ENCODE peak calls at places on chromosomes 3 and 15, in four cellular contexts. O is CD4-positive, CD25-positive, alpha-beta regulatory T cell; Y is AG04450; R is cardiac fibroblast. W is an unnamed sample.

GRCh38 chr15:42707068-42707467 is 29.9 kb downstream of the CDAN1 start:
- DNase-seq in O (no peak), Y (no peak), R (peak; percentile 56), W (no peak)

GRCh38 chr15:88748081-88748480 is 55.2 kb upstream of the ACAN start:
- DNase-seq in O (no peak), R (no peak), Y (no peak), W (no peak)

GRCh38 chr3:194285024-194285858 is 65.9 kb downstream of the CPN2 start:
- DNase-seq in R (peak; percentile 66), O (no peak), Y (no peak), W (no peak)

GRCh38 chr3:87987952-87988351 is 70.9 kb downstream of the CGGBP1 start:
- DNase-seq in O (no peak), R (peak; percentile 9), Y (no peak), W (no peak)

GRCh38 chr15:58299311-58299850 is 132.4 kb upstream of the LIPC start:
- DNase-seq in R (peak; percentile 23), Y (no peak), O (no peak), W (peak; percentile 71)

GRCh38 chr3:52446631-52447511 is 2.0 kb upstream of the SEMA3G start:
- DNase-seq in O (peak; percentile 77), Y (no peak), R (peak; percentile 70), W (no peak)

GRCh38 chr3:65831733-65832425 is 206.8 kb downstream of the MAGI1 start:
- DNase-seq in Y (peak; percentile 33), O (no peak), R (peak; percentile 85), W (peak; percentile 18)

GRCh38 chr3:171028025-171028778 is 1.7 kb upstream of the SLC2A2 start:
- DNase-seq in Y (peak; percentile 79), R (peak; percentile 86), O (peak; percentile 73), W (peak; percentile 56)

GRCh38 chr3:149529099-149529498 is 54.6 kb downstream of the TM4SF4 start:
- DNase-seq in R (no peak), O (no peak), Y (no peak), W (no peak)

GRCh38 chr3:174442317-174442682 is 416.8 kb upstream of the NAALADL2 start:
- DNase-seq in Y (no peak), O (no peak), R (no peak), W (no peak)
- H3K4me3 ChIP-seq in Y (peak overlapping the region; percentile 72), O (no peak overlapping the region), R (peak overlapping the region; percentile 62), W (peak overlapping the region; percentile 68)

DNA sequence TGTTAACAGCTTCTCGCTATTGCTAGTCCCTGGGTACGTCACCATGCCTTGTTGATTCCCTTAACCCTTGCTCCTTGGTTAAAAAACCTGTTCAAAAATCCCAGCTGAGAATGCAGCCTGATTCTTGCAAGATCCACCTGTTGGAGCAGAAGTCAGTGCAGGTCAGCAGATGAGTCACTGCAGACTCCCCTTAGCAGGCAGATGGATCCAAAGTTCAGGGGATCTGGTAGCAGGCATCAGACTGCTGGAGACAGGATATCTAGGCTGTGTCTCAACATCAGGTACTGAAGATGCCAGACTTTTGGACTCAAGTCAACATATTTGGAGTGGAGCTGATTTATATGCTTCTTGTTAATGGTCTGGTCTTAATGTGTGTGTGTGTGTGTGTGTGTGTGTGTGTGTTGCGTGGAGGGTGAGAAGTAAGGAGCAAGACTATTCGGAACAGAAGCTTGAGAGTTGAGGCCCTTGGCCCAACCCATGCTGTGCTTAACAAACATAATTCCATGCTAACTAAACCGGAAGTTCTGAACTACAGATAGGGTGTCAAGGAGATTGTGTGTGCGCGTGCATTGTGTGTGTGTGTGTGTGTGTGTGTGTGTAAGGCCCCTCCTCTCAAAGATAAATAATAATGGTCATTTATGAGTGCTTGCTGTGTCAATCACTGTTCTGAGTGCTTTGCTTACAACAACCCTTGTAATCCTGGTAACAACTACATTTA is 1.1 kb upstream of the C3orf52 start:
- DNase-seq in R (no peak), Y (no peak), O (no peak), W (no peak)
- H3K4me3 ChIP-seq in R (no peak overlapping the region), Y (no peak overlapping the region), O (no peak overlapping the region), W (no peak overlapping the region)

DNA sequence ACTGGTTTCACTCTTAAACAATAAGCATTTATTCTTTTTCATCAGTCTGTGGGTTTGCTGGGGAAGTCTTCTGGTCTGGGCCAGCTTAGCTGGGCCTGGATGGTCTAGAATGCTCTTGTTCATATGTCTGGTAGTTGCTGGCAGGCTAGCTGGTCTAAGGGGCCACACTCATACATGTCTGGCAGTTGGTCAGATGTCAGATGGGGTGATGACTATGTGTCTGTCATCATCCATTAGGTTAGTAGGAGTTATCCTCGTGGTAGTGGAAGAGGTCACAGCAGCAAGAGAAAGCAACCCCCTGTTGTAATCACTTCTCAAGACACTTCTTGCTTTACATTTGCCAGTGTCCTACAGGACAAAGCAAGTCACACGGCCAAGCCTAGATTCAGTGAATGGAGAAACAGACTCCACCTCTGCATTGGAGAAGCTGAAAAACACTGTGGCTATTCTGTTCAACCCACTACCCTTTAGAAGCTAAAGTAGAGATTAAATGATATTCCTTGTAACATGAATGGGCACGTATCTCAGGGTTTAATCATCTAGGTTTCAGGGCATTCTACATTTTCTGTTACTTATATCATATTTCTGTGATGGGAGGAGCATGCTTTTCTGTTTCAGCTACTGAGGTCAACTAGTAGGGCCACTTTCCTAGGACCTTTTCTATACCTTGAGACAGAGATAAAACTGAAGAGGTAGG is 5.5 kb upstream of the ARID3B start:
- DNase-seq in Y (no peak), R (no peak), O (no peak), W (no peak)
- H3K4me3 ChIP-seq in Y (no peak overlapping the region), R (no peak overlapping the region), O (no peak overlapping the region), W (no peak overlapping the region)

DNA sequence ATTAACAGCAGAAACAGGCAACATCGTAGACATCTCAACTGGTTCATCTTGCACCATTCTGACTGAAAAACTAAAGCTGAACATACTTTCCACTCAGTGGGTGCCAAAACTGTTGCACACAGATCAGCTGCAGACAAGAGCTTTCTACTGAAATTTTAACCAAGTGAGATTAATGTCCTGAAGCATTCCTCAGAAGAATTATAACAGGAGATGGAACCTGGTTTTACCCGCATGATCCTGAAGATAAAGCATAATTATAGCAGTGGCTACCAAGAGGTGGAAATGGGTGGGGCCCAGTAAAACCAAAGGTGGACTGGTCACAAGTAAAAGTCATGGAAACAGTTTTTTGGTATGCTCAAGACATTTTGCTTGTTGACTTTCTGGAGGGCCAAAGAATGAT is 858.8 kb downstream of the FHIT start:
- DNase-seq in R (no peak), Y (no peak), O (no peak), W (no peak)
- H3K4me3 ChIP-seq in R (no peak overlapping the region), Y (no peak overlapping the region), O (no peak overlapping the region), W (no peak overlapping the region)

GRCh38 chr3:122581622-122582021 is 4.2 kb downstream of the PARP15 start:
- DNase-seq in O (no peak), R (no peak), Y (no peak), W (no peak)

GRCh38 chr3:122578110-122578740 is 775 bp downstream of the PARP15 start:
- DNase-seq in R (no peak), O (peak; percentile 19), Y (no peak), W (no peak)

GRCh38 chr3:122572940-122573412 is 4.5 kb upstream of the PARP15 start:
- DNase-seq in R (peak; percentile 65), O (peak; percentile 73), Y (no peak), W (peak; percentile 25)

GRCh38 chr3:122576174-122576940 is 1.1 kb upstream of the PARP15 start:
- DNase-seq in R (peak; percentile 12), O (peak; percentile 18), Y (no peak), W (no peak)

GRCh38 chr3:122577409-122578028 is at the start of gene PARP15:
- DNase-seq in R (no peak), Y (no peak), O (peak; percentile 80), W (no peak)
- H3K4me3 ChIP-seq in R (peak within 1 kb of the TSS; percentile 43), Y (peak within 1 kb of the TSS; percentile 56), O (peak within 1 kb of the TSS; percentile 89), W (peak within 1 kb of the TSS; percentile 40)

GRCh38 chr3:28241221-28242160 is at the start of gene CMC1:
- DNase-seq in R (peak; percentile 97), Y (peak; percentile 86), O (peak; percentile 90), W (peak; percentile 56)

GRCh38 chr3:28240440-28240839 is 979 bp upstream of the CMC1 start:
- DNase-seq in Y (no peak), R (no peak), O (no peak), W (no peak)

GRCh38 chr3:28244471-28244870 is 3.1 kb downstream of the CMC1 start:
- DNase-seq in Y (no peak), O (no peak), R (no peak), W (no peak)

GRCh38 chr3:28243424-28244106 is 2.1 kb downstream of the CMC1 start:
- DNase-seq in R (no peak), O (no peak), Y (no peak), W (no peak)

GRCh38 chr3:28242519-28242918 is 1.1 kb downstream of the CMC1 start:
- DNase-seq in R (no peak), Y (no peak), O (no peak), W (no peak)
- H3K4me3 ChIP-seq in R (peak overlapping the region; percentile 75), Y (peak overlapping the region; percentile 86), O (peak overlapping the region; percentile 93), W (peak overlapping the region; percentile 86)

GRCh38 chr3:123446610-123447109 is 2.2 kb downstream of the ADCY5 start:
- DNase-seq in Y (no peak), O (no peak), R (no peak), W (no peak)

GRCh38 chr3:123449092-123449985 is 449 bp upstream of the ADCY5 start:
- DNase-seq in R (peak; percentile 6), Y (no peak), O (no peak), W (no peak)

GRCh38 chr3:123447416-123447748 is 1.5 kb downstream of the ADCY5 start:
- DNase-seq in O (no peak), R (no peak), Y (no peak), W (no peak)

GRCh38 chr3:123448503-123449091 is at the start of gene ADCY5:
- DNase-seq in O (no peak), Y (no peak), R (no peak), W (no peak)

DNA sequence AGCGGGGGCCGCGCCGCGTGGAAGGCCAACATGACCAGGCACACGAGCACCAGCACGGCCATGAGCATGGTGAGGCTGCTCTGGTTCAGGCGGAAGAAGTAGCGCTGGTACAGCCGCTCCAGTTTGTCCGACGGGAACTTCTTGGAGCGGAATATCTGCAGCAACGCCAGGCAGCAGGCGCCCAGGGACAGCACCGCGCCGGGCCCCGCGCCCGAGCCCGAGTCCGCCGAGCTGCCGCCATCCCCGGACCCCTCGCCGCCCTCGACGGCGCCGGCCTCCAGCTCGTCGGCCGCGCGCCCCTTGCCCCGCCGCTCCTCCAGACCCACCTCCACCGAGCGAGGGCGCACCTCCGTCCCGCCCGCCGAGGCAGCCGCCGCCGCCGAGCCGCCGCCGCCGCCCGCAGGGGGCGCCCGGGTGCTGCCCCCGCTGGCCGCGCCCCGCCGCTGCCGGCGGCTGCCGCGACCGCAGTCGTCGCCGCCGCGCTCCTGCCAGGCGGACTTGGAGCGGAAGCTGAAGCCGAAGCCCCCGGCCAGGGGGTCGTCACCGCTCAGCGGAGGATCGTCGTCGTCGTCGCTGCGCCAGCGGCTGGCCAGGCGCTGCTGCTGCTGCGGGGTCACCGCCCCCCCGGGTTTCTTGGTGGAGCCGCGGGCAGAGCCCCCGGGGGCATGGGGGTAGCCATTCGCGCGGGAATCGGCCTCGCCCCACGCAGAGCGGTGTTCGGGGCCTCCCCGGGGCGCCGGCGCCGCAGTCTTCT is 964 bp downstream of the ADCY5 start:
- DNase-seq in Y (no peak), R (no peak), O (peak; percentile 50), W (no peak)
- H3K4me3 ChIP-seq in Y (no peak overlapping the region), R (no peak overlapping the region), O (no peak overlapping the region), W (peak overlapping the region; percentile 55)

DNA sequence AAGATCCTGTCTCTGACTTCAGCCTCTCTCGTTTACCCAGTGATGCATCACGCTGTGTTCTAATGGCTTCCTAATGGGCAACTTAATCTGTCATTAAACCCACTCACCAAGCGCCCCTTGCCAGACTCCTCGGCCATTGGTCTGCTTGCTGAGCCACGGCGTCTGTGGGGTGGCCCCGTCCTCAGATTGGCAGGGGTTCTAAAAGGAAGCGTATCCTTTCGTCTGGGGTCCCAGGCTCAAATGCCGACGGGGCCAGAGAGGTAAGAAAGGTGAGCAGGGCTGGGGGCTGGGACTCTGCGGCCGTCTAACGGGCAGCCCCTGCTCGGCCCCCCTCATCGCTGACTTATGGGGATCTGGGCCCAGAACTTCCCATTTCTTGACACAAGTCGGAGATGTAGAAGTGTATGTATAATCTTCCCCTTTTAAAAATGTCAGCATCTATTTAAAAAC is 315.1 kb upstream of the PROK2 start:
- DNase-seq in Y (no peak), R (no peak), O (no peak), W (no peak)
- H3K4me3 ChIP-seq in Y (no peak overlapping the region), R (no peak overlapping the region), O (peak overlapping the region; percentile 64), W (no peak overlapping the region)

W was measured in epithelial cell of proximal tubule.